ENCODE peak calls at places on chromosomes 4 and X, in eight cellular contexts. N is occipital lobe; I is HS-5; Q is NCI-H1092 treated with DMSO at 0.1 percent for 48 hours; T is testis; W is thoracic aorta; R is stimulated activated CD4-positive, alpha-beta T cell treated with anti-CD3 and anti-CD28 coated beads, Interleukin-4, amount 100 ng/mL, for 24 hours; H is right cardiac atrium. L is an unnamed sample.

GRCh38 chr4:24930136-24930535 is 17.3 kb upstream of the CCDC149 start:
- DNase-seq in R (no peak), W (no peak), I (no peak), T (no peak), N (no peak), Q (no peak), H (no peak), L (no peak)

GRCh38 chrX:136437774-136438173 is 50.0 kb upstream of the BRS3 start:
- DNase-seq in W (no peak), H (no peak), I (no peak), Q (no peak), R (no peak), N (no peak), T (no peak), L (no peak)

GRCh38 chr4:57074753-57075152 is 35.4 kb downstream of the IGFBP7 start:
- DNase-seq in W (no peak), H (no peak), R (no peak), I (no peak), T (no peak), N (no peak), Q (no peak), L (peak; percentile 49)

GRCh38 chr4:8709050-8709728 is 116.6 kb downstream of the CPZ start:
- DNase-seq in N (no peak), H (no peak), R (no peak), T (peak; percentile 2), Q (no peak), W (no peak), I (no peak), L (no peak)

GRCh38 chr4:36088542-36088941 is 155.8 kb downstream of the ARAP2 start:
- DNase-seq in H (no peak), Q (peak; percentile 22), T (no peak), N (no peak), I (no peak), W (no peak), R (no peak), L (no peak)

GRCh38 chr4:184953971-184954370 is 64.3 kb upstream of the HELT start:
- DNase-seq in H (no peak), N (no peak), T (no peak), W (no peak), I (no peak), Q (no peak), R (no peak), L (no peak)

GRCh38 chr4:125140966-125141495 is 173.7 kb upstream of the FAT4 start:
- DNase-seq in H (no peak), Q (no peak), I (no peak), N (no peak), R (no peak), W (no peak), T (no peak), L (peak; percentile 38)

GRCh38 chr4:2395584-2395983 is 22.9 kb downstream of the ZFYVE28 start:
- DNase-seq in W (no peak), N (no peak), H (no peak), I (no peak), R (no peak), T (no peak), Q (no peak), L (no peak)

GRCh38 chrX:111608724-111609123 is 72.2 kb upstream of the ALG13 start:
- DNase-seq in R (no peak), I (no peak), T (no peak), Q (no peak), W (no peak), H (no peak), N (no peak), L (no peak)

GRCh38 chr4:47145630-47146029 is 114.3 kb downstream of the GABRB1 start:
- DNase-seq in Q (no peak), H (no peak), T (peak; percentile 23), N (no peak), I (peak; percentile 52), R (no peak), W (no peak), L (peak; percentile 50)

GRCh38 chr4:100547541-100548208 is 29.9 kb upstream of the EMCN start:
- DNase-seq in I (no peak), R (no peak), W (no peak), N (no peak), Q (no peak), H (no peak), T (no peak), L (no peak)

GRCh38 chr4:2819244-2820215 is 24.1 kb upstream of the ADD1 start:
- DNase-seq in W (no peak), T (no peak), N (no peak), I (no peak), Q (no peak), H (peak; percentile 36), R (no peak), L (no peak)

GRCh38 chrX:26100421-26100920 is 37.7 kb upstream of the MAGEB18 start:
- DNase-seq in T (no peak), N (no peak), H (no peak), R (no peak), Q (no peak), W (no peak), I (no peak), L (no peak)

GRCh38 chrX:132443736-132444135 is 45.1 kb downstream of the MBNL3 start:
- DNase-seq in H (no peak), Q (no peak), W (no peak), T (no peak), I (no peak), N (no peak), R (no peak), L (no peak)

GRCh38 chrX:127459784-127460183 is 592.4 kb downstream of the ACTRT1 start:
- DNase-seq in H (no peak), I (no peak), Q (no peak), N (no peak), W (no peak), R (no peak), T (no peak), L (no peak)

GRCh38 chrX:87434618-87435017 is 83.0 kb upstream of the KLHL4 start:
- DNase-seq in T (no peak), I (no peak), Q (no peak), W (no peak), R (no peak), H (no peak), N (no peak), L (no peak)

L was measured in non-pigmented ciliary epithelial cell.